ENCODE peak calls at places on chromosomes 7 and 10, in five cellular contexts. One of them, this sample, is unnamed.

GRCh38 chr7:111499027-111499426 is 63.3 kb downstream of the IMMP2L start:
- DNase-seq in right cardiac atrium: no peak
- DNase-seq in breast epithelium: no peak
- DNase-seq in RWPE1: peak
- DNase-seq in pancreas: no peak
- DNase-seq in this sample: no peak

GRCh38 chr10:128735996-128736395 is 609.8 kb upstream of the MKI67 start:
- DNase-seq in RWPE1: no peak
- DNase-seq in pancreas: no peak
- DNase-seq in breast epithelium: no peak
- DNase-seq in right cardiac atrium: no peak
- DNase-seq in this sample: no peak

GRCh38 chr10:89207181-89207800 is at the start of gene CH25H:
- DNase-seq in breast epithelium: peak
- DNase-seq in RWPE1: peak
- DNase-seq in pancreas: peak
- DNase-seq in right cardiac atrium: peak
- DNase-seq in this sample: peak

GRCh38 chr10:116133641-116134040 is 139.4 kb downstream of the GFRA1 start:
- DNase-seq in pancreas: no peak
- DNase-seq in RWPE1: no peak
- DNase-seq in breast epithelium: no peak
- DNase-seq in right cardiac atrium: no peak
- DNase-seq in this sample: no peak

GRCh38 chr7:42628021-42628420 is 283.8 kb downstream of the C7orf25 start:
- DNase-seq in RWPE1: no peak
- DNase-seq in pancreas: no peak
- DNase-seq in right cardiac atrium: no peak
- DNase-seq in breast epithelium: no peak
- DNase-seq in this sample: no peak

GRCh38 chr7:87874066-87874465 is 2.1 kb downstream of the SLC25A40 start:
- DNase-seq in RWPE1: no peak
- DNase-seq in right cardiac atrium: no peak
- DNase-seq in pancreas: no peak
- DNase-seq in breast epithelium: no peak
- DNase-seq in this sample: no peak

GRCh38 chr7:28478661-28479060 is 66.3 kb downstream of the CREB5 start:
- DNase-seq in right cardiac atrium: no peak
- DNase-seq in breast epithelium: no peak
- DNase-seq in pancreas: no peak
- DNase-seq in RWPE1: no peak
- DNase-seq in this sample: no peak

GRCh38 chr7:111138196-111138569 is 47.3 kb downstream of the LRRN3 start:
- DNase-seq in breast epithelium: no peak
- DNase-seq in RWPE1: no peak
- DNase-seq in pancreas: no peak
- DNase-seq in right cardiac atrium: peak
- DNase-seq in this sample: no peak

GRCh38 chr7:2964208-2964607 is 79.5 kb downstream of the CARD11 start:
- DNase-seq in RWPE1: no peak
- DNase-seq in right cardiac atrium: no peak
- DNase-seq in pancreas: no peak
- DNase-seq in breast epithelium: no peak
- DNase-seq in this sample: peak

GRCh38 chr7:132410385-132410784 is 165.9 kb downstream of the PLXNA4 start:
- DNase-seq in pancreas: no peak
- DNase-seq in RWPE1: no peak
- DNase-seq in breast epithelium: no peak
- DNase-seq in right cardiac atrium: peak
- DNase-seq in this sample: no peak

GRCh38 chr7:34949356-34949755 is 87.9 kb downstream of the DPY19L1 start:
- DNase-seq in RWPE1: no peak
- DNase-seq in right cardiac atrium: no peak
- DNase-seq in pancreas: no peak
- DNase-seq in breast epithelium: no peak
- DNase-seq in this sample: no peak

GRCh38 chr10:6035926-6036575 is 26.1 kb downstream of the IL2RA start:
- DNase-seq in right cardiac atrium: no peak
- DNase-seq in RWPE1: no peak
- DNase-seq in breast epithelium: no peak
- DNase-seq in pancreas: no peak
- DNase-seq in this sample: no peak

GRCh38 chr10:117568226-117568625 is 25.7 kb downstream of the EMX2 start:
- DNase-seq in pancreas: no peak
- DNase-seq in RWPE1: no peak
- DNase-seq in breast epithelium: no peak
- DNase-seq in right cardiac atrium: no peak
- DNase-seq in this sample: no peak

GRCh38 chr7:47227762-47228177 is 354.1 kb downstream of the TNS3 start:
- DNase-seq in right cardiac atrium: no peak
- DNase-seq in breast epithelium: no peak
- DNase-seq in pancreas: no peak
- DNase-seq in RWPE1: no peak
- DNase-seq in this sample: no peak

GRCh38 chr10:112271982-112272381 is 11.2 kb upstream of the TECTB start:
- DNase-seq in RWPE1: no peak
- DNase-seq in breast epithelium: no peak
- DNase-seq in pancreas: no peak
- DNase-seq in right cardiac atrium: peak
- DNase-seq in this sample: no peak

GRCh38 chr10:73763343-73763742 is 18.5 kb upstream of the CHCHD1 start:
- DNase-seq in pancreas: no peak
- DNase-seq in RWPE1: no peak
- DNase-seq in breast epithelium: no peak
- DNase-seq in right cardiac atrium: no peak
- DNase-seq in this sample: no peak

DNA sequence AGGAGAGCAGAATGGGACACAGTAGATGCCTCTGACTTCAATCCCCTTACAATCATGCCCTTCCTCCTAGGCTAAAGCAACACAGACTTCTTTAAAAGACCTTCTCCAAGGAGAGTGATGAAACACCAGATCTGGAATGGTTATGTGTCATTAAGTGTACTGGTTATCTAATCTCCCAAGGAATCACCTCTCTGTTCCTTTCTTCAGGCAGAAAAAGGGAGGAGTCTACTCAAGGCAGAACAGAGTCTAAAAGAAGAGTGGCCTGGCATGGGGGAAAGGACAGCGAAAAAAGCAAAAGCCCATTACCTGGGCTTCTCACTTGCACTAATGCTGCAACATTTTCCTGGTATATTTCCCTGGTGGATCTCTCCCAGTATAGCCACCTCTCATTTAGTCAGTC is 2.9 kb downstream of the ELMO1 start:
- DNase-seq in breast epithelium: no peak
- DNase-seq in RWPE1: no peak
- DNase-seq in pancreas: no peak
- DNase-seq in right cardiac atrium: no peak
- DNase-seq in this sample: no peak
- H3K27ac ChIP-seq in breast epithelium: no peak
- H3K27ac ChIP-seq in RWPE1: no peak
- H3K27ac ChIP-seq in pancreas: no peak
- H3K27ac ChIP-seq in right cardiac atrium: no peak
- H3K27ac ChIP-seq in this sample: peak

DNA sequence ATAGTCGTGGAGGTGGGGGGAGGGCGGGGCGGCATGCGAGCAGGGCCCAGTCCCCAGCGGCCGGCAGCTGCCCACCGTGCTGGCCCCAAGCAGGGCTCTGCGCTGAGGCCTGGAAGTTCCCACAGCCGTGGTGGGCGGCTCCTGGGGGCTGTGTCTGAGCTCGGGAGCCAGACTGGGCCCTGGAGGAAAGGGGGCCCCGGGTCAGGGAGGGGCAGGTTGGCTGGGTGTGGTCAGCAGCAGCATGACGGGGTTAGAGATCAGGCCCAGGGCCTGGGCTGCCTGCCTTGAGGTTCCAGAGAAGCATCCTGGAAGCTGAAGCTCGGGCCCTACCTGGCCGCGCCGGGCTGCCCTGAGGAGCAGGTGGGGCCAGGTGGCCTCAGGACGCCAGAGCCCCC is 22.1 kb downstream of the GET4 start:
- DNase-seq in breast epithelium: no peak
- DNase-seq in pancreas: no peak
- DNase-seq in RWPE1: no peak
- DNase-seq in right cardiac atrium: no peak
- DNase-seq in this sample: no peak
- H3K27ac ChIP-seq in breast epithelium: no peak
- H3K27ac ChIP-seq in pancreas: no peak
- H3K27ac ChIP-seq in RWPE1: peak
- H3K27ac ChIP-seq in right cardiac atrium: no peak
- H3K27ac ChIP-seq in this sample: no peak

GRCh38 chr10:97517778-97518561 is 19.2 kb downstream of the UBTD1 start:
- DNase-seq in pancreas: peak
- DNase-seq in right cardiac atrium: no peak
- DNase-seq in breast epithelium: no peak
- DNase-seq in RWPE1: peak
- DNase-seq in this sample: no peak
- H3K27ac ChIP-seq in pancreas: no peak
- H3K27ac ChIP-seq in right cardiac atrium: no peak
- H3K27ac ChIP-seq in breast epithelium: peak
- H3K27ac ChIP-seq in RWPE1: peak
- H3K27ac ChIP-seq in this sample: peak

DNA sequence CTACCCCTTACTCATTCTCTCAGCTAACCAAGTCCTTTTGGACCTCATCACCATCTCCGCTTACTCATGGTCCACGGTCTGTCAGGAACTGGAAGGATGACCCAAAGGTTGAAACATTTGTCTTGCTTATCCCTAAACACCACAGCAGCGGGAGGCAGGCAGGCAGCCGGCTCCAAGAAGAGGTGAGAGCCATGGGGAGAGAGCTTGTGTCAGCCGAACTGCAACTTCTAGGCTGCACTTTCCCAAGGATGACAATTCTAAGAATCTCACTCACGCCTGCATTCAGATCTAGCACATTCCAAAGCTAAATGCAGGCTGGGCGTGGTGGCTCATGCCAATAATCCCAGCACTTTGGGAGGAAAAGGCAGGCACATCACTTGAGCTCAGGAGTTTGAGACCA is 86.0 kb downstream of the SPDYE5 start:
- DNase-seq in right cardiac atrium: no peak
- DNase-seq in breast epithelium: no peak
- DNase-seq in pancreas: no peak
- DNase-seq in RWPE1: no peak
- DNase-seq in this sample: no peak
- H3K27ac ChIP-seq in right cardiac atrium: no peak
- H3K27ac ChIP-seq in breast epithelium: no peak
- H3K27ac ChIP-seq in pancreas: no peak
- H3K27ac ChIP-seq in RWPE1: no peak
- H3K27ac ChIP-seq in this sample: no peak

DNA sequence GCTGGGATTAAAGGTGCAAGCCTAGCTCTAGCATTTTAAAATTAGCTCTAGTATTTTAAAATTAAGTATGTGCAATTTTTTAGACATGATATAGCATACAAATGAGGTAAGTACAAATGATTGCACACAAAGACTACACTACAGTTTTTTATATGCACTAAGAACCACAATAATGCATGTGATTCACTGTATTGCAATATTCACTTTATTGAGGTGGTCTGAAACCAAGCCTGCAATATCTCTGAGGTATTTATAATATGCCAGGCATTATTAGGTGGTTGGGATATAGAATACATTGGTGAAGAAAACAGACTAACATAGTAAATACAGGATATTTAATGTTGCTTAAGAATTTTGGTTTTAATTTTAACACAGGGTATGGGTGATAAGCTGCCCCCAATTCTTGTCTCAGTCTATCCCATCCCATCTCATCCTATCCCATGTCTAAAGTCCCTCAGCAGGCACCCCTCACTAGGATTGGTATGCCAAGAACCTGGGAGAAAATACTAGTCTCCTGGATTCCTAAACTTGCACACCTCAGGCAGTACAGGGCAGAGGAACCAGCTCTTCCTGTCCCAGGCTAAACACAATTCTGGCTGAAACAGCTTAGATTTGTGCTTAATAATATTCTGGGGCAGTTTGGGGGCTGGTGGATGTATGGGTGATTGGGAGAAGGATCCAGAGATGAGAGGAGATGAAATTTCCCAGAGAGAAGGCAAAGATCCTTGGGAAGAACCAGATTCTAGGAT is 90.4 kb downstream of the HIPK2 start:
- DNase-seq in right cardiac atrium: no peak
- DNase-seq in breast epithelium: no peak
- DNase-seq in pancreas: no peak
- DNase-seq in RWPE1: no peak
- DNase-seq in this sample: no peak
- H3K27ac ChIP-seq in right cardiac atrium: no peak
- H3K27ac ChIP-seq in breast epithelium: peak
- H3K27ac ChIP-seq in pancreas: no peak
- H3K27ac ChIP-seq in RWPE1: peak
- H3K27ac ChIP-seq in this sample: no peak

GRCh38 chr7:26860361-26860760 is 4.0 kb downstream of the SKAP2 start:
- DNase-seq in RWPE1: no peak
- DNase-seq in right cardiac atrium: no peak
- DNase-seq in breast epithelium: no peak
- DNase-seq in pancreas: no peak
- DNase-seq in this sample: no peak
- H3K27ac ChIP-seq in RWPE1: no peak
- H3K27ac ChIP-seq in right cardiac atrium: no peak
- H3K27ac ChIP-seq in breast epithelium: peak
- H3K27ac ChIP-seq in pancreas: no peak
- H3K27ac ChIP-seq in this sample: no peak

DNA sequence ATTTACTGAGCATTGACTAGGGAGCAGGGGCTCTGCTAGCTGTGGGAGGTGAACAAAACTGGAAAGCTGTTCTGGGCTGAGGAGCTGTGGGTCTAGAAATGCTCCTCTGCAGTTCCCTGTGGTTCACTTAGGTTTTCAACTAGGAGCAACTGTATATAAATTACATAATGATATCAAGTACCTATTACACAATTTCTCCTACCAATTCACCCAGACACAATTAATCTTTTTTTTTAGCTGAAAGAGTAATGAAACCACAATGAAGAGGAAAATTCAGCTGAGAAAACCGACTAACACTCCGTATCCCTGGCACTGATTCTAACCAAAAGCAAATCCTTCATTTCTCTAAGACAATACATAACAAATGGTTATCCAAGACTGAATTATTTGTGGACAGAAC is 39.3 kb downstream of the COL28A1 start:
- DNase-seq in pancreas: no peak
- DNase-seq in RWPE1: no peak
- DNase-seq in breast epithelium: no peak
- DNase-seq in right cardiac atrium: no peak
- DNase-seq in this sample: no peak
- H3K27ac ChIP-seq in pancreas: no peak
- H3K27ac ChIP-seq in RWPE1: no peak
- H3K27ac ChIP-seq in breast epithelium: no peak
- H3K27ac ChIP-seq in right cardiac atrium: no peak
- H3K27ac ChIP-seq in this sample: no peak

GRCh38 chr7:924541-925231 is 29.8 kb downstream of the ADAP1 start:
- DNase-seq in right cardiac atrium: peak
- DNase-seq in breast epithelium: peak
- DNase-seq in RWPE1: no peak
- DNase-seq in pancreas: peak
- DNase-seq in this sample: no peak
- H3K27ac ChIP-seq in right cardiac atrium: no peak
- H3K27ac ChIP-seq in breast epithelium: no peak
- H3K27ac ChIP-seq in RWPE1: no peak
- H3K27ac ChIP-seq in pancreas: no peak
- H3K27ac ChIP-seq in this sample: no peak

This sample was measured in coronary artery.